ENCODE peak calls at places on chromosome 4, in eight cellular contexts. B, I, E, P, Q, R, F and A are unnamed samples.

GRCh38 chr4:28548549-28548948 is 1687.9 kb downstream of the STIM2 start:
- DNase-seq in E (no peak), R (no peak), P (no peak), B (no peak), I (no peak), Q (no peak), F (no peak), A (no peak)

GRCh38 chr4:97900187-97900586 is 243.1 kb downstream of the STPG2 start:
- DNase-seq in Q (no peak), F (no peak), E (no peak), R (no peak), I (no peak), B (no peak), P (no peak), A (no peak)

GRCh38 chr4:100631281-100631968 is 113.6 kb upstream of the EMCN start:
- DNase-seq in P (no peak), I (no peak), B (no peak), Q (no peak), F (no peak), R (no peak), E (peak), A (no peak)

GRCh38 chr4:15883611-15884243 is 54.8 kb downstream of the FGFBP1 start:
- DNase-seq in I (no peak), B (no peak), P (no peak), R (no peak), Q (no peak), F (no peak), E (no peak), A (no peak)

GRCh38 chr4:130486841-130487240 is 1390.9 kb downstream of the C4orf33 start:
- DNase-seq in Q (no peak), F (no peak), I (no peak), P (no peak), B (no peak), E (no peak), R (no peak), A (no peak)

GRCh38 chr4:2258091-2259035 is 3.5 kb downstream of the MXD4 start:
- DNase-seq in I (no peak), F (no peak), E (no peak), R (no peak), B (peak), P (no peak), Q (peak), A (peak)

GRCh38 chr4:181957088-181957487 is 286.1 kb upstream of the TENM3 start:
- DNase-seq in I (no peak), Q (no peak), P (no peak), E (no peak), R (no peak), F (no peak), B (no peak), A (no peak)

GRCh38 chr4:182320580-182320979 is 77.4 kb downstream of the TENM3 start:
- DNase-seq in P (no peak), F (no peak), E (no peak), I (no peak), R (no peak), B (no peak), Q (no peak), A (no peak)

GRCh38 chr4:175998782-175999181 is 66.9 kb upstream of the WDR17 start:
- DNase-seq in E (no peak), B (no peak), R (no peak), F (peak), Q (no peak), P (no peak), I (no peak), A (peak)

GRCh38 chr4:182880387-182881356 is 36.5 kb downstream of the DCTD start:
- DNase-seq in B (no peak), I (no peak), Q (no peak), P (no peak), R (no peak), E (no peak), F (no peak), A (no peak)

GRCh38 chr4:1496116-1496642 is 89.9 kb upstream of the NKX1-1 start:
- DNase-seq in E (no peak), R (peak), B (no peak), F (no peak), P (no peak), Q (no peak), I (no peak), A (peak)

GRCh38 chr4:98945297-98945850 is 16.4 kb upstream of the EIF4E start:
- DNase-seq in F (no peak), I (no peak), B (no peak), R (no peak), Q (no peak), E (no peak), P (no peak), A (no peak)

GRCh38 chr4:178185517-178185916 is 743.3 kb upstream of the AGA start:
- DNase-seq in F (no peak), B (no peak), Q (no peak), P (no peak), E (no peak), I (no peak), R (no peak), A (no peak)

GRCh38 chr4:151694819-151695730 is 65.7 kb downstream of the GATB start:
- DNase-seq in I (peak), B (no peak), E (no peak), F (no peak), Q (no peak), P (no peak), R (no peak), A (no peak)

GRCh38 chr4:8315343-8316250 is 46.0 kb downstream of the HTRA3 start:
- DNase-seq in F (peak), B (no peak), Q (peak), P (no peak), R (peak), E (peak), I (no peak), A (no peak)

GRCh38 chr4:150244600-150244999 is 166.4 kb downstream of the DCLK2 start:
- DNase-seq in Q (no peak), E (no peak), F (no peak), R (no peak), B (no peak), I (no peak), P (no peak), A (no peak)

GRCh38 chr4:47831026-47831689 is 6.7 kb downstream of the CORIN start:
- DNase-seq in P (no peak), Q (no peak), F (peak), R (no peak), I (no peak), E (peak), B (no peak), A (no peak)

GRCh38 chr4:15488658-15489470 is 19.2 kb downstream of the CC2D2A start:
- DNase-seq in R (no peak), F (no peak), B (no peak), E (no peak), P (no peak), I (no peak), Q (no peak), A (no peak)

GRCh38 chr4:102625232-102625930 is 124.2 kb downstream of the NFKB1 start:
- DNase-seq in P (peak), F (no peak), Q (no peak), E (no peak), B (peak), R (no peak), I (peak), A (peak)

GRCh38 chr4:155228713-155229112 is 20.3 kb downstream of the NPY2R start:
- DNase-seq in F (no peak), P (no peak), B (no peak), E (no peak), I (no peak), Q (no peak), R (no peak), A (no peak)

GRCh38 chr4:15836362-15836761 is 58.2 kb downstream of the CD38 start:
- DNase-seq in F (no peak), E (no peak), I (no peak), R (no peak), Q (no peak), B (no peak), P (no peak), A (no peak)